ENCODE peak calls at places on chromosome 15, in four cellular contexts. Y is IMR-90, M is mesendoderm, X is H1. Q is an unnamed sample.
A peak's percentile ranks its signal among the peaks of the same experiment; 100 is the strongest.

GRCh38 chr15:26073430-26074333 is 210.6 kb upstream of the ATP10A start:
- DNase-seq in M (no peak), X (no peak), Y (no peak), Q (no peak)

GRCh38 chr15:25240461-25241021 is 198.3 kb downstream of the UBE3A start:
- DNase-seq in M (no peak), X (no peak), Y (no peak), Q (no peak)

GRCh38 chr15:49423021-49423420 is at the start of gene FGF7:
- DNase-seq in Y (peak; percentile 88), X (no peak), M (peak; percentile 30), Q (no peak)

GRCh38 chr15:56243774-56244236 is at the start of gene RFX7:
- DNase-seq in Y (peak; percentile 73), M (peak; percentile 88), X (peak; percentile 80), Q (peak; percentile 68)

GRCh38 chr15:63126726-63127125 is 5.1 kb downstream of the LACTB start:
- DNase-seq in X (no peak), Y (no peak), M (no peak), Q (no peak)

GRCh38 chr15:59137566-59137965 is 32.6 kb downstream of the CCNB2 start:
- DNase-seq in X (no peak), Y (no peak), M (no peak), Q (no peak)

GRCh38 chr15:81106560-81106959 is 27.5 kb upstream of the CFAP161 start:
- DNase-seq in Y (peak; percentile 87), X (peak; percentile 56), M (peak; percentile 65), Q (peak; percentile 44)

GRCh38 chr15:77538793-77539487 is 93.8 kb downstream of the LINGO1 start:
- DNase-seq in X (no peak), Y (no peak), M (no peak), Q (no peak)

GRCh38 chr15:75659928-75660645 is 12.4 kb downstream of the SNX33 start:
- DNase-seq in M (no peak), X (no peak), Y (no peak), Q (no peak)

GRCh38 chr15:70356062-70356860 is 258.5 kb upstream of the TLE3 start:
- DNase-seq in X (no peak), Y (no peak), M (no peak), Q (no peak)

GRCh38 chr15:81786776-81787175 is 259.0 kb downstream of the MEX3B start:
- DNase-seq in M (no peak), X (no peak), Y (no peak), Q (no peak)

GRCh38 chr15:68310178-68310810 is 32.7 kb downstream of the FEM1B start:
- DNase-seq in M (no peak), X (peak; percentile 45), Y (no peak), Q (peak; percentile 27)

GRCh38 chr15:88981244-88982215 is 68.4 kb upstream of the MFGE8 start:
- DNase-seq in M (peak; percentile 58), X (no peak), Y (no peak), Q (no peak)
- H4K5ac ChIP-seq in M (no peak overlapping the region), X (no peak overlapping the region), Y (peak overlapping the region; percentile 25), Q (no peak overlapping the region)

GRCh38 chr15:36658905-36659304 is 79.5 kb downstream of the CDIN1 start:
- DNase-seq in M (no peak), X (no peak), Y (no peak), Q (no peak)
- H4K5ac ChIP-seq in M (no peak overlapping the region), X (no peak overlapping the region), Y (no peak overlapping the region), Q (no peak overlapping the region)

DNA sequence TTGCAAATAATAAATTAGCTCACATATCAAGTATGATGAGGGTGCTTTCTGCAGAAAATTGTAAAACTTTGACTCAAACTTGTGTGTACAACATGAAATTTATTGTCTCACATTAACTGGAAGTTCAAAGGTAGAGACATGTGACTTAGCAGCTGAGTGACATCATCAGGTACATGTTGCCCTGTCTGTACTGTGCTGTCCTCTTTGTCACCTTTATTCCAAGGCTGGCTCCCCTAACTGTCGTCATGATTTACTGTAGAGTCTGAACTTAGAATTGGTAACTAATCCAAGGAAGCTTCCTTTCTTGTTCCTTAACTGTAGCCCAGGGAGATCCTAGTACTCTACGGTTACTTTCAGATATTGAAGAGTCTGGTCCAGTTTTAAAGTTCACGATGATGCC is 12.3 kb upstream of the FSIP1 start:
- DNase-seq in X (no peak), M (no peak), Y (no peak), Q (no peak)
- H4K5ac ChIP-seq in X (no peak overlapping the region), M (no peak overlapping the region), Y (no peak overlapping the region), Q (no peak overlapping the region)

GRCh38 chr15:73153024-73153423 is 100.8 kb downstream of the NEO1 start:
- DNase-seq in X (no peak), M (no peak), Y (no peak), Q (no peak)
- H4K5ac ChIP-seq in X (no peak overlapping the region), M (no peak overlapping the region), Y (no peak overlapping the region), Q (no peak overlapping the region)

DNA sequence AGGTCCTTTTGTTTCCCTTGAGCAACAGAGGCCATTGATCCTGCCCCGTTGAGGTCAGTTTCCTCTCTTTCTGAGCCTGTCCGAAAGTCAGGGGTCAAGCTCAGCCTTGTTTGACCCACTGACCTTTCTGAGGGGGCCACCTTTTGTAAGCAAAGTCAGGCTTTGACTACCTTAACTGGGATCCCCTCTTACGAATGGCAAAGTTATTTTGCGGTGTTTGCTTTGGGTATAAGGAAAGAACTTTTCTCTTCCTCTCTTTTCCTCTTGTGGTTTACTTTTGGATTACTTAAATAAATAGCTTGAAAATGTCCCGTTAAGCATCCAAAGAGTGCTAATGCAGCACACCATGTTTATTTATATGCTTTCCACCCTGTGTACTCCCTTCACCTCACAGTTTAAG is 340.6 kb downstream of the THSD4 start:
- DNase-seq in X (no peak), Y (no peak), M (no peak), Q (no peak)
- H4K5ac ChIP-seq in X (no peak overlapping the region), Y (no peak overlapping the region), M (no peak overlapping the region), Q (no peak overlapping the region)

DNA sequence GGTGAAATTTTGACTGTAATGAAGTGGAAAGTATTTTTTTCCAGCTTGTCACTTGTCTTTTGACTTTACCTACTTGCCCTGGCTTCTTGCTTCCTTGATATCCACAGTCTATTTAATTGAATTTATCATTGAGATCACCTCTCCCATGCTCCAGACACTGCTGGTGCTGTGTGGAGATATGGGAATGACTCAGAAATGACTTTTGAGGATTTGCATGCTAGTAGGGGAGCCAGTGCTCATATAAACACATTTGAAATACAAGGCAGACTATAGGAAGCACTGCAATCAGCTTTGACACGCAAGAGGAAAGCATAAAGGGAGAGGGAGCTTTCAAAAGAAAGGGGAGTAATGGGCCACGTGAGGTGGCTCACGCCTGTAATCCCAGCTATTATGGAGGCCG is 7.3 kb upstream of the TRPM1 start:
- DNase-seq in M (no peak), Y (peak; percentile 75), X (no peak), Q (no peak)
- H4K5ac ChIP-seq in M (no peak overlapping the region), Y (no peak overlapping the region), X (no peak overlapping the region), Q (no peak overlapping the region)

GRCh38 chr15:90834626-90835025 is 33.8 kb upstream of the FURIN start:
- DNase-seq in Y (no peak), M (no peak), X (no peak), Q (no peak)

GRCh38 chr15:90838066-90838465 is 30.3 kb upstream of the FURIN start:
- DNase-seq in X (no peak), Y (no peak), M (no peak), Q (no peak)

GRCh38 chr15:90837052-90837621 is 31.3 kb upstream of the FURIN start:
- DNase-seq in Y (no peak), X (no peak), M (no peak), Q (no peak)

GRCh38 chr15:90838544-90838943 is 29.8 kb upstream of the FURIN start:
- DNase-seq in Y (no peak), M (no peak), X (no peak), Q (no peak)

DNA sequence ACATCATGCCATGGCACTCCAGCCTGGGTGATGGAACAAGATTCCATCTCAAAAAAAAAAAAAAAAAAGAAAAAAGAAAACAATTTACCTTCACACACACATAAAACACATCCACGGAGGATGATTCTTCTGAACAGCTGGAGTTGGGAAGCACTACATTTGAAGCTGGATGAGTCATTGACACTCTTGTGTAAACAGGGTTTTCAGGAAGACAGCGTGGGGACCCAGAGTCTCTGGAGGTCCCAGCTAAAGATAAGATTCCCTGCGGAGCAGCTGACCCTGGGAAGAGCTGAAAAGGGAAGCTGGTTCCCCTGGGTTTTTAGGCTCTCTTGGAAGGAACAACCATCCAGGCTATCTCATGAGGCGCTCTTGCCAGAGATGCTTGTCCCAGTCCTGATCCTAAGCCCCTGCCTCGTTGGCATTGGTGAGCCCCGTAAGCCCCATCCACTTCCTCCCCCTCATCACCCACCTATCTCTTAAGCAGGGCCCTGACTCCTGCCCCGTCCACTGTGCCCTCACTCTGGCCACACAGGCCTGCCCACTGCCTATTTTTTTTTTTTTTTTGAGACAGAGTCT is 32.0 kb upstream of the FURIN start:
- DNase-seq in Y (peak; percentile 91), X (no peak), M (peak; percentile 65), Q (no peak)
- H4K5ac ChIP-seq in Y (no peak overlapping the region), X (no peak overlapping the region), M (no peak overlapping the region), Q (no peak overlapping the region)

DNA sequence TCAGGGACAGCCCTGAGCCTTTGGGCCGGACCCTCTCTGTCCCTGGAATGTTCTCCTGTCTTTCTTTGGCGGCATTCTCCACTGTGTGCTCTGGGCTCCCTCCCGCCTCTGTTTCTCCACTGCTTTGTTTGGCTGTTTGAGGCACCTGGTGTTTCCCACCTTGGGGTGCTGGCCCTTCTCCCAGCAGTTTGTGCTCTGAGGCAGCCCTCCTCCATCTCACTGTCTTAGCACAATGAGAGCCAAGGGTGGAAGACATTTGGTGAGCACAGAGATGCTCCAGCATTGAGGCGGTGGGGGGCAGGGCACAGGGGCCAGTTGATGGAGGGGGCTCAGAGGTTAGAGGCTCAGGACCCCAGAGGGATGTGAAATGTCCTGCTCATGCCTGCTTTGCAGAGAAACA is 54.3 kb downstream of the RASGRF1 start:
- DNase-seq in Y (no peak), X (no peak), M (no peak), Q (no peak)
- H4K5ac ChIP-seq in Y (no peak overlapping the region), X (no peak overlapping the region), M (no peak overlapping the region), Q (no peak overlapping the region)